ENCODE peak calls at places on chromosomes 13 and 19, in eight cellular contexts. R is fibroblast of mammary gland, O is HCT116, Y is cardiac fibroblast, U is psoas muscle, M is BJ, P is upper lobe of right lung, K is fibroblast of lung. F is an unnamed sample.

GRCh38 chr19:39916851-39917396 is 17.5 kb downstream of the FCGBP start:
- DNase-seq in R (no peak), M (no peak), U (no peak), O (no peak), Y (no peak), P (peak), K (no peak), F (no peak)

GRCh38 chr13:51620165-51620983 is 36.1 kb downstream of the WDFY2 start:
- DNase-seq in R (peak), P (no peak), M (no peak), O (no peak), Y (peak), U (peak), K (no peak), F (no peak)

GRCh38 chr13:44048326-44048725 is 168.6 kb downstream of the LACC1 start:
- DNase-seq in K (peak), Y (peak), R (no peak), M (no peak), U (no peak), P (no peak), O (no peak), F (no peak)

GRCh38 chr19:56155124-56155687 is 14.1 kb downstream of the ZNF444 start:
- DNase-seq in Y (no peak), O (no peak), K (no peak), U (no peak), P (no peak), M (no peak), R (no peak), F (no peak)

GRCh38 chr13:80249906-80250513 is 90.9 kb downstream of the SPRY2 start:
- DNase-seq in R (peak), M (no peak), U (no peak), K (no peak), P (no peak), Y (no peak), O (no peak), F (no peak)

GRCh38 chr13:75635621-75636338 is at the start of gene LMO7:
- DNase-seq in Y (peak), R (no peak), M (no peak), O (no peak), U (peak), P (peak), K (no peak), F (no peak)

GRCh38 chr19:18743281-18743825 is 47.8 kb downstream of the COMP start:
- DNase-seq in Y (peak), K (peak), U (no peak), P (peak), M (no peak), O (no peak), R (no peak), F (no peak)

GRCh38 chr19:41323430-41324125 is 13.6 kb downstream of the CCDC97 start:
- DNase-seq in P (no peak), U (peak), Y (peak), R (peak), M (peak), K (peak), O (no peak), F (peak)

GRCh38 chr19:12867120-12868099 is 13.8 kb downstream of the DNASE2 start:
- DNase-seq in U (peak), O (no peak), Y (peak), R (peak), K (peak), P (peak), M (no peak), F (no peak)

GRCh38 chr13:20824762-20825161 is 51.0 kb upstream of the EEF1AKMT1 start:
- DNase-seq in O (no peak), Y (no peak), K (peak), M (no peak), R (peak), P (no peak), U (no peak), F (no peak)

GRCh38 chr19:19053508-19054314 is 10.1 kb upstream of the SLC25A42 start:
- DNase-seq in M (no peak), Y (peak), U (peak), K (peak), P (peak), O (peak), R (peak), F (no peak)

GRCh38 chr19:52142001-52142595 is 2.4 kb upstream of the ZNF616 start:
- DNase-seq in O (no peak), M (no peak), U (no peak), R (no peak), K (no peak), Y (no peak), P (no peak), F (no peak)

GRCh38 chr13:28346136-28346535 is 148.8 kb downstream of the FLT1 start:
- DNase-seq in U (no peak), K (no peak), O (no peak), M (no peak), R (no peak), Y (no peak), P (no peak), F (no peak)

GRCh38 chr13:27966641-27967202 is 2.4 kb downstream of the CDX2 start:
- DNase-seq in U (no peak), M (no peak), K (no peak), O (no peak), Y (no peak), P (no peak), R (no peak), F (no peak)

GRCh38 chr19:50507376-50507775 is 3.6 kb downstream of the JOSD2 start:
- DNase-seq in P (no peak), U (no peak), O (no peak), R (no peak), K (no peak), Y (no peak), M (no peak), F (no peak)

GRCh38 chr19:37907735-37908066 is 693 bp downstream of the SIPA1L3 start:
- DNase-seq in R (no peak), O (no peak), U (no peak), P (no peak), M (no peak), K (no peak), Y (no peak), F (no peak)

GRCh38 chr13:112587359-112587766 is 590 bp downstream of the TUBGCP3 start:
- DNase-seq in K (peak), U (peak), P (peak), Y (peak), M (peak), O (peak), R (peak), F (peak)
- TF ChIP-seq CTCF in K (no peak), U (no peak), P (no peak), Y (no peak), M (peak), O (no peak), R (no peak), F (peak)

DNA sequence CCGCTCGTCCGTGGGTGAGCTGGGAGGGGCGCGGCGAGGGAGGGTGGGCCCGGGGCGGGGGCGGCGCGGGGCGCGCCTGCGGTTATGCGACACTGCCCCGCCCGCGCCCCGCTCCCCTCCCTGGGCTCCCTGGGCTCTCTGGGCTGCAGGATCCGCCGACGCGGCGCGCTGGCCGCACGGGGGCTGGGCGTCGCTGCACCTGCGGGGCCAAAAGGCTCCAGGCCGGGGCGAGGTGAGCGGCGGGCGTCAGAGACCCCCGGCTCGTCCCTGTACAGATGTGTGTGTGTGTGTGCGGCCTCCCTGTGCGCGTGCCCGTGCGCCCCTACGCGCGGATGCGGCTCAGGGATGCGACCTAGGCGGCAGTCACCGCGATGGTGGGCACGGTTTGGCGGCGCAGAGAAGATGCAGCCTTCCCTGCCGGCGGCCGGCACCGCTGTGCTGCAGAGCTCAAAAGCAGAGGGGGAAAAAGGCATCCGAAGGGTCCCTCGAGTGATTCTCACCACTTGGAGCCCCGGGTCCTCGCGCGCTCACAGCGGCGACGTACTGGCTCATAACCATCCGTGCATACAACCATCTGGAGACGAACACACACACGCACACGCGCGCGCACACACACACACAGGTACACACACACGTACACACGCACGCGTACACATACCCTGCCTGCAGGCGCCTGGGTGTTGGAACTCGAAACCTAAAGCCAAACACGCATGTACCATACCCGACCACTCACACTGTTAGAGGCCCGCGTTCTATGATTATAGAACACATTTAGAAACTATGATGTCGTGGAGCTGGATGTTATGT is 704 bp downstream of the ATP8A2 start:
- DNase-seq in K (no peak), R (no peak), P (no peak), M (no peak), O (no peak), Y (no peak), U (no peak), F (no peak)
- TF ChIP-seq CTCF in K (no peak), R (no peak), P (no peak), M (no peak), O (no peak), Y (no peak), U (no peak), F (no peak)

GRCh38 chr19:2269244-2270156 is 12.5 kb downstream of the PEAK3 start:
- DNase-seq in P (peak), K (peak), M (peak), R (peak), U (peak), O (peak), Y (peak), F (peak)
- TF ChIP-seq CTCF in P (no peak), K (no peak), M (no peak), R (no peak), U (no peak), O (peak), Y (no peak), F (no peak)

GRCh38 chr13:110812111-110812868 is 98.8 kb downstream of the ING1 start:
- DNase-seq in K (peak), U (no peak), R (peak), O (no peak), M (no peak), P (peak), Y (peak), F (no peak)
- TF ChIP-seq CTCF in K (no peak), U (no peak), R (peak), O (no peak), M (peak), P (peak), Y (no peak), F (peak)

F was measured in AG09319.